ENCODE peak calls at places on chromosomes 16 and 17, in four cellular contexts. One of them, this sample, is unnamed.

GRCh38 chr17:81647640-81648012 is 8.7 kb downstream of the PDE6G start:
- DNase-seq in activated B cell treated with CpG ODN at 0.5 μM for 24 hours: no peak
- DNase-seq in heart right ventricle: no peak
- DNase-seq in MCF 10A: no peak
- DNase-seq in this sample: no peak

GRCh38 chr16:77897831-77898540 is 109.6 kb downstream of the VAT1L start:
- DNase-seq in activated B cell treated with CpG ODN at 0.5 μM for 24 hours: no peak
- DNase-seq in heart right ventricle: no peak
- DNase-seq in MCF 10A: no peak
- DNase-seq in this sample: no peak

GRCh38 chr17:48717367-48718161 is 4.8 kb downstream of the PRAC1 start:
- DNase-seq in activated B cell treated with CpG ODN at 0.5 μM for 24 hours: no peak
- DNase-seq in heart right ventricle: no peak
- DNase-seq in MCF 10A: no peak
- DNase-seq in this sample: no peak

GRCh38 chr17:75490173-75490743 is 25.1 kb downstream of the CASKIN2 start:
- DNase-seq in activated B cell treated with CpG ODN at 0.5 μM for 24 hours: no peak
- DNase-seq in heart right ventricle: no peak
- DNase-seq in MCF 10A: no peak
- DNase-seq in this sample: no peak

GRCh38 chr16:27811881-27812280 is 251.6 kb downstream of the GSG1L start:
- DNase-seq in activated B cell treated with CpG ODN at 0.5 μM for 24 hours: no peak
- DNase-seq in heart right ventricle: no peak
- DNase-seq in MCF 10A: no peak
- DNase-seq in this sample: no peak

GRCh38 chr17:15381707-15382106 is 40.3 kb upstream of the TEKT3 start:
- DNase-seq in activated B cell treated with CpG ODN at 0.5 μM for 24 hours: no peak
- DNase-seq in heart right ventricle: no peak
- DNase-seq in MCF 10A: peak
- DNase-seq in this sample: no peak

GRCh38 chr16:14346278-14347142 is 275.4 kb downstream of the MRTFB start:
- DNase-seq in activated B cell treated with CpG ODN at 0.5 μM for 24 hours: no peak
- DNase-seq in heart right ventricle: no peak
- DNase-seq in MCF 10A: no peak
- DNase-seq in this sample: no peak

GRCh38 chr17:1294157-1294717 is 14.8 kb downstream of the TRARG1 start:
- DNase-seq in activated B cell treated with CpG ODN at 0.5 μM for 24 hours: no peak
- DNase-seq in heart right ventricle: no peak
- DNase-seq in MCF 10A: no peak
- DNase-seq in this sample: no peak

GRCh38 chr17:75487351-75488070 is 27.8 kb downstream of the CASKIN2 start:
- DNase-seq in activated B cell treated with CpG ODN at 0.5 μM for 24 hours: peak
- DNase-seq in heart right ventricle: no peak
- DNase-seq in MCF 10A: no peak
- DNase-seq in this sample: no peak

GRCh38 chr16:2206780-2207433 is 1.7 kb downstream of the MLST8 start:
- DNase-seq in activated B cell treated with CpG ODN at 0.5 μM for 24 hours: no peak
- DNase-seq in heart right ventricle: no peak
- DNase-seq in MCF 10A: no peak
- DNase-seq in this sample: no peak

GRCh38 chr17:57984936-57985674 is 2.9 kb downstream of the VEZF1 start:
- DNase-seq in activated B cell treated with CpG ODN at 0.5 μM for 24 hours: no peak
- DNase-seq in heart right ventricle: no peak
- DNase-seq in MCF 10A: no peak
- DNase-seq in this sample: no peak

GRCh38 chr17:20999044-20999573 is 43.7 kb downstream of the USP22 start:
- DNase-seq in activated B cell treated with CpG ODN at 0.5 μM for 24 hours: no peak
- DNase-seq in heart right ventricle: no peak
- DNase-seq in MCF 10A: no peak
- DNase-seq in this sample: no peak

GRCh38 chr16:7236824-7237410 is 95.7 kb upstream of the RBFOX1 start:
- DNase-seq in activated B cell treated with CpG ODN at 0.5 μM for 24 hours: no peak
- DNase-seq in heart right ventricle: no peak
- DNase-seq in MCF 10A: no peak
- DNase-seq in this sample: no peak

GRCh38 chr16:73047536-73048291 is at the start of gene ZFHX3:
- DNase-seq in activated B cell treated with CpG ODN at 0.5 μM for 24 hours: peak
- DNase-seq in heart right ventricle: peak
- DNase-seq in MCF 10A: peak
- DNase-seq in this sample: peak

GRCh38 chr17:80261159-80261894 is 675 bp downstream of the RNF213 start:
- DNase-seq in activated B cell treated with CpG ODN at 0.5 μM for 24 hours: peak
- DNase-seq in heart right ventricle: peak
- DNase-seq in MCF 10A: peak
- DNase-seq in this sample: no peak

GRCh38 chr16:6643083-6643686 is 689.5 kb upstream of the RBFOX1 start:
- DNase-seq in activated B cell treated with CpG ODN at 0.5 μM for 24 hours: no peak
- DNase-seq in heart right ventricle: peak
- DNase-seq in MCF 10A: peak
- DNase-seq in this sample: peak

GRCh38 chr17:20125724-20126123 is 116.6 kb downstream of the SPECC1 start:
- DNase-seq in activated B cell treated with CpG ODN at 0.5 μM for 24 hours: no peak
- DNase-seq in heart right ventricle: no peak
- DNase-seq in MCF 10A: peak
- DNase-seq in this sample: no peak

GRCh38 chr17:77287432-77288068 is 146.8 kb downstream of the SEC14L1 start:
- DNase-seq in activated B cell treated with CpG ODN at 0.5 μM for 24 hours: no peak
- DNase-seq in heart right ventricle: peak
- DNase-seq in MCF 10A: peak
- DNase-seq in this sample: no peak

GRCh38 chr17:83195330-83196087 is 116.1 kb downstream of the METRNL start:
- DNase-seq in activated B cell treated with CpG ODN at 0.5 μM for 24 hours: peak
- DNase-seq in heart right ventricle: no peak
- DNase-seq in MCF 10A: peak
- DNase-seq in this sample: no peak

GRCh38 chr17:21358682-21359482 is 17.3 kb upstream of the KCNJ12 start:
- DNase-seq in activated B cell treated with CpG ODN at 0.5 μM for 24 hours: no peak
- DNase-seq in heart right ventricle: peak
- DNase-seq in MCF 10A: no peak
- DNase-seq in this sample: no peak

GRCh38 chr16:38941-39892 is 14.2 kb downstream of the POLR3K start:
- DNase-seq in activated B cell treated with CpG ODN at 0.5 μM for 24 hours: peak
- DNase-seq in heart right ventricle: no peak
- DNase-seq in MCF 10A: peak
- DNase-seq in this sample: no peak

GRCh38 chr17:8002646-8003593 is 505 bp downstream of the GUCY2D start:
- DNase-seq in activated B cell treated with CpG ODN at 0.5 μM for 24 hours: no peak
- DNase-seq in heart right ventricle: no peak
- DNase-seq in MCF 10A: no peak
- DNase-seq in this sample: no peak

GRCh38 chr16:20741555-20742285 is at the start of gene THUMPD1:
- DNase-seq in activated B cell treated with CpG ODN at 0.5 μM for 24 hours: peak
- DNase-seq in heart right ventricle: peak
- DNase-seq in MCF 10A: peak
- DNase-seq in this sample: peak

GRCh38 chr17:80460286-80460881 is 16.0 kb downstream of the NPTX1 start:
- DNase-seq in activated B cell treated with CpG ODN at 0.5 μM for 24 hours: no peak
- DNase-seq in heart right ventricle: peak
- DNase-seq in MCF 10A: no peak
- DNase-seq in this sample: no peak

GRCh38 chr16:76639685-76640289 is 362.6 kb downstream of the CNTNAP4 start:
- DNase-seq in activated B cell treated with CpG ODN at 0.5 μM for 24 hours: no peak
- DNase-seq in heart right ventricle: no peak
- DNase-seq in MCF 10A: peak
- DNase-seq in this sample: no peak

GRCh38 chr17:38885728-38886642 is 16.1 kb downstream of the LASP1 start:
- DNase-seq in activated B cell treated with CpG ODN at 0.5 μM for 24 hours: no peak
- DNase-seq in heart right ventricle: no peak
- DNase-seq in MCF 10A: no peak
- DNase-seq in this sample: no peak

GRCh38 chr17:63481488-63481870 is 4.6 kb downstream of the ACE start:
- DNase-seq in activated B cell treated with CpG ODN at 0.5 μM for 24 hours: no peak
- DNase-seq in heart right ventricle: no peak
- DNase-seq in MCF 10A: no peak
- DNase-seq in this sample: no peak

GRCh38 chr17:82440991-82441627 is 9.4 kb downstream of the CYBC1 start:
- DNase-seq in activated B cell treated with CpG ODN at 0.5 μM for 24 hours: no peak
- DNase-seq in heart right ventricle: no peak
- DNase-seq in MCF 10A: no peak
- DNase-seq in this sample: no peak

GRCh38 chr16:2968738-2969544 is at the start of gene PAQR4:
- DNase-seq in activated B cell treated with CpG ODN at 0.5 μM for 24 hours: peak
- DNase-seq in heart right ventricle: peak
- DNase-seq in MCF 10A: peak
- DNase-seq in this sample: peak

GRCh38 chr17:4485676-4486646 is 12.7 kb upstream of the SPNS2 start:
- DNase-seq in activated B cell treated with CpG ODN at 0.5 μM for 24 hours: no peak
- DNase-seq in heart right ventricle: no peak
- DNase-seq in MCF 10A: no peak
- DNase-seq in this sample: no peak

GRCh38 chr16:4664538-4665418 is 28.6 kb upstream of the NUDT16L1 start:
- DNase-seq in activated B cell treated with CpG ODN at 0.5 μM for 24 hours: no peak
- DNase-seq in heart right ventricle: peak
- DNase-seq in MCF 10A: peak
- DNase-seq in this sample: no peak

GRCh38 chr17:9926150-9926804 is 21.2 kb upstream of the RCVRN start:
- DNase-seq in activated B cell treated with CpG ODN at 0.5 μM for 24 hours: no peak
- DNase-seq in heart right ventricle: no peak
- DNase-seq in MCF 10A: no peak
- DNase-seq in this sample: no peak

GRCh38 chr17:183021-183420 is 1.6 kb upstream of the DOC2B start:
- DNase-seq in activated B cell treated with CpG ODN at 0.5 μM for 24 hours: no peak
- DNase-seq in heart right ventricle: no peak
- DNase-seq in MCF 10A: no peak
- DNase-seq in this sample: no peak

GRCh38 chr17:57530508-57530907 is 214.6 kb downstream of the CCDC182 start:
- DNase-seq in activated B cell treated with CpG ODN at 0.5 μM for 24 hours: no peak
- DNase-seq in heart right ventricle: no peak
- DNase-seq in MCF 10A: no peak
- DNase-seq in this sample: no peak

GRCh38 chr16:69243479-69243878 is 56.5 kb downstream of the SNTB2 start:
- DNase-seq in activated B cell treated with CpG ODN at 0.5 μM for 24 hours: no peak
- DNase-seq in heart right ventricle: no peak
- DNase-seq in MCF 10A: no peak
- DNase-seq in this sample: no peak

GRCh38 chr16:89570342-89570923 is 5.1 kb upstream of the CPNE7 start:
- DNase-seq in activated B cell treated with CpG ODN at 0.5 μM for 24 hours: no peak
- DNase-seq in heart right ventricle: no peak
- DNase-seq in MCF 10A: no peak
- DNase-seq in this sample: no peak

GRCh38 chr17:57354669-57355068 is 98.3 kb downstream of the MSI2 start:
- DNase-seq in activated B cell treated with CpG ODN at 0.5 μM for 24 hours: no peak
- DNase-seq in heart right ventricle: no peak
- DNase-seq in MCF 10A: no peak
- DNase-seq in this sample: no peak

GRCh38 chr17:73765824-73766563 is 121.7 kb upstream of the SDK2 start:
- DNase-seq in activated B cell treated with CpG ODN at 0.5 μM for 24 hours: no peak
- DNase-seq in heart right ventricle: peak
- DNase-seq in MCF 10A: no peak
- DNase-seq in this sample: no peak

GRCh38 chr17:80720624-80721577 is 176.3 kb downstream of the RPTOR start:
- DNase-seq in activated B cell treated with CpG ODN at 0.5 μM for 24 hours: no peak
- DNase-seq in heart right ventricle: no peak
- DNase-seq in MCF 10A: peak
- DNase-seq in this sample: no peak

DNA sequence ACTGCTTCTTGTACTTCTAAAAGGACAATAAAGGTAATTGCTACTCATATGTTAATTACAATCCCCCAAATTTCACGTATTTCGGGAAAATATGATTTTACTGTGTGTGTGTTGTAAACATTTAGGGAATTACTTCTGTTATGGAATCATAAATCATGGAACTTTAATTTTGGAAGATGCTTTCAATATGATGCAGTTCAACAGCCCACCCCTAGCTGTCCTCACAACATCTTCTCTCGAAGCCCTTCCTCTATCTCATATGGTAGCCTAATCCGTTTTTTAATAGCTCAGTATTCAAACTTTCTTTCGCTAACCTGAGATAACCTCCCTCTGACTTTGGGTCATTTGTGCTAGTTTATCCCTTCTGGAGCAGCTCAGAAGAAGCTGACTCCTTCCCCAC is 78.4 kb downstream of the ANKFN1 start:
- DNase-seq in activated B cell treated with CpG ODN at 0.5 μM for 24 hours: no peak
- DNase-seq in heart right ventricle: no peak
- DNase-seq in MCF 10A: no peak
- DNase-seq in this sample: no peak
- TF ChIP-seq CTCF in activated B cell treated with CpG ODN at 0.5 μM for 24 hours: no peak
- TF ChIP-seq CTCF in heart right ventricle: no peak
- TF ChIP-seq CTCF in MCF 10A: no peak
- TF ChIP-seq CTCF in this sample: no peak

DNA sequence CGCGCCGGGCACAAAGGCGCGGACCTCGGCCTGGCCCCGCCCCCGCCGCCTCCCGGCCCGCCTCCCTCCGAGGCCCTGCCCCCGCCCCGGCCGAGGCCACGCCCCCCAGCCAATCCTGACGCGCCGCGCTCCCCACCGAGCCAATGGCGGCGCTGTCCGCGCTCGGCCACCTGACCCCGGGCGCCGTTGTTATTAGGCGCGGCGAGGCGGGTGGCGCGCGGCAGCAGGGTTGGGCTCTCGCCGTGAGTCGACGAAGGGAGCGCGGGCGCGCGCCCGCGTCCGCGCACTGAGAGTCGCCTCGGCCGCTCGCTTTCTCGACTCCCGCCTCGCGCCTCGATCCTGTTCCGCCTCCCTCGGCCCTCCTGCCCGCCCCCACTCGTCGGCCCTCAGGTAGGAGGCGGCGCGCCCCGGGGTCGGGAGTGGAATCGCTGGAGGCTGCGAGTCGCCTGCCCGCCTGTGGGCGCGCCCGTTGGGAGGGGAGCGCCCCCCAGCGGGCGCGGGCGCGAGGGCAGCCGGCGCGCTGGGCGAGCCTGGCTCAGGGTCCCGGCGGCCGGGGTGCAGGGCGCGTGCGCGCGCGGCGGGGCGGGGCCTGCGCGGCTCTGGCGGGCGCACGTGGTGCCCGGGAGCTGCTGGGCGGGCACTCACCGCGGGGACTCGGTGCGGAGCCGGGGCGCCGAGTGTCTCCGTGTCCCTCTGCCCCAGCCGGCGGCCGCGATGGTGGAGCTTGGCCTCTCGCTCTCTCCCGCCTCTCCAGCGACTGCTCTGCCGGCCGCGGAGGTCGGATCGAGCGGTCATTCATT is 405 bp upstream of the CBLN1 start:
- DNase-seq in activated B cell treated with CpG ODN at 0.5 μM for 24 hours: no peak
- DNase-seq in heart right ventricle: peak
- DNase-seq in MCF 10A: no peak
- DNase-seq in this sample: peak
- TF ChIP-seq CTCF in activated B cell treated with CpG ODN at 0.5 μM for 24 hours: no peak
- TF ChIP-seq CTCF in heart right ventricle: peak
- TF ChIP-seq CTCF in MCF 10A: no peak
- TF ChIP-seq CTCF in this sample: no peak

GRCh38 chr16:80556481-80556880 is 15.7 kb downstream of the DYNLRB2 start:
- DNase-seq in activated B cell treated with CpG ODN at 0.5 μM for 24 hours: no peak
- DNase-seq in heart right ventricle: no peak
- DNase-seq in MCF 10A: no peak
- DNase-seq in this sample: no peak
- TF ChIP-seq CTCF in activated B cell treated with CpG ODN at 0.5 μM for 24 hours: no peak
- TF ChIP-seq CTCF in heart right ventricle: no peak
- TF ChIP-seq CTCF in MCF 10A: no peak
- TF ChIP-seq CTCF in this sample: no peak

GRCh38 chr16:57720142-57720575 is 15.4 kb upstream of the KATNB1 start:
- DNase-seq in activated B cell treated with CpG ODN at 0.5 μM for 24 hours: no peak
- DNase-seq in heart right ventricle: peak
- DNase-seq in MCF 10A: peak
- DNase-seq in this sample: no peak
- TF ChIP-seq CTCF in activated B cell treated with CpG ODN at 0.5 μM for 24 hours: no peak
- TF ChIP-seq CTCF in heart right ventricle: peak
- TF ChIP-seq CTCF in MCF 10A: peak
- TF ChIP-seq CTCF in this sample: no peak

This sample was measured in mesothelial cell of epicardium.